ENCODE peak calls at places on chromosome 1, in six cellular contexts. Z is NB4, Q is astrocyte of the spinal cord, U is mucosa of descending colon, N is BE2C, S is skeletal muscle cell. P is an unnamed sample.

GRCh38 chr1:59738591-59739015 is 76.1 kb upstream of the HOOK1 start:
- DNase-seq in Z (no peak), Q (peak; percentile 89), U (no peak), N (no peak), S (peak; percentile 48), P (no peak)

GRCh38 chr1:207336559-207337467 is 15.3 kb downstream of the CD55 start:
- DNase-seq in Z (peak; percentile 15), Q (peak; percentile 79), U (no peak), N (no peak), S (peak; percentile 75), P (peak; percentile 48)

GRCh38 chr1:2974701-2975301 is 46.5 kb upstream of the ACTRT2 start:
- DNase-seq in Z (no peak), Q (no peak), U (no peak), N (no peak), S (no peak), P (no peak)

GRCh38 chr1:26697978-26698849 is 2.4 kb downstream of the ARID1A start:
- DNase-seq in Z (peak; percentile 83), Q (peak; percentile 95), U (peak; percentile 67), N (peak; percentile 36), S (peak; percentile 91), P (peak; percentile 96)

GRCh38 chr1:56506314-56506743 is 73.0 kb downstream of the PLPP3 start:
- DNase-seq in Z (peak; percentile 62), Q (no peak), U (peak; percentile 73), N (peak; percentile 42), S (no peak), P (no peak)

GRCh38 chr1:59815892-59816291 is 1.1 kb downstream of the HOOK1 start:
- DNase-seq in Z (no peak), Q (no peak), U (no peak), N (no peak), S (no peak), P (no peak)

GRCh38 chr1:227999056-227999930 is 7.5 kb upstream of the WNT3A start:
- DNase-seq in Z (peak; percentile 78), Q (peak; percentile 34), U (peak; percentile 77), N (peak; percentile 77), S (no peak), P (peak; percentile 16)

GRCh38 chr1:212565571-212566305 is 42.8 kb upstream of the ATF3 start:
- DNase-seq in Z (no peak), Q (no peak), U (no peak), N (no peak), S (no peak), P (no peak)

GRCh38 chr1:154741747-154742495 is 128.2 kb downstream of the KCNN3 start:
- DNase-seq in Z (no peak), Q (no peak), U (no peak), N (no peak), S (no peak), P (no peak)

GRCh38 chr1:242146640-242147039 is 147.7 kb upstream of the MAP1LC3C start:
- DNase-seq in Z (peak; percentile 79), Q (no peak), U (no peak), N (no peak), S (no peak), P (no peak)

GRCh38 chr1:9129391-9130041 is 614 bp upstream of the GPR157 start:
- DNase-seq in Z (peak; percentile 82), Q (peak; percentile 50), U (peak; percentile 97), N (peak; percentile 76), S (no peak), P (no peak)

GRCh38 chr1:29513357-29513756 is 277.0 kb downstream of the PTPRU start:
- DNase-seq in Z (peak; percentile 45), Q (peak; percentile 66), U (no peak), N (peak; percentile 75), S (no peak), P (peak; percentile 19)

GRCh38 chr1:68178821-68179490 is 53.4 kb downstream of the WLS start:
- DNase-seq in Z (no peak), Q (peak; percentile 80), U (no peak), N (no peak), S (no peak), P (no peak)

GRCh38 chr1:165703648-165704047 is 5.3 kb upstream of the ALDH9A1 start:
- DNase-seq in Z (no peak), Q (no peak), U (no peak), N (no peak), S (no peak), P (no peak)

GRCh38 chr1:232868793-232869491 is 63.7 kb downstream of the MAP10 start:
- DNase-seq in Z (peak; percentile 52), Q (peak; percentile 95), U (no peak), N (peak; percentile 77), S (peak; percentile 75), P (no peak)

GRCh38 chr1:184214128-184214527 is 162.6 kb downstream of the TSEN15 start:
- DNase-seq in Z (no peak), Q (no peak), U (no peak), N (no peak), S (no peak), P (no peak)

GRCh38 chr1:213690341-213690917 is 297.3 kb upstream of the PROX1 start:
- DNase-seq in Z (no peak), Q (no peak), U (no peak), N (no peak), S (no peak), P (no peak)

GRCh38 chr1:45820173-45820572 is 16.8 kb downstream of the MAST2 start:
- DNase-seq in Z (no peak), Q (no peak), U (no peak), N (no peak), S (no peak), P (no peak)

GRCh38 chr1:51240096-51240495 is 4.0 kb downstream of the RNF11 start:
- DNase-seq in Z (no peak), Q (no peak), U (no peak), N (no peak), S (no peak), P (no peak)
- H3K4me3 ChIP-seq in Z (no peak overlapping the region), Q (no peak overlapping the region), U (no peak overlapping the region), N (no peak overlapping the region), S (no peak overlapping the region), P (no peak overlapping the region)

GRCh38 chr1:215005078-215005477 is 77.5 kb upstream of the KCNK2 start:
- DNase-seq in Z (no peak), Q (no peak), U (no peak), N (peak; percentile 37), S (no peak), P (no peak)
- H3K4me3 ChIP-seq in Z (no peak overlapping the region), Q (no peak overlapping the region), U (no peak overlapping the region), N (no peak overlapping the region), S (no peak overlapping the region), P (no peak overlapping the region)

GRCh38 chr1:8022395-8023286 is 3.5 kb downstream of the ERRFI1 start:
- DNase-seq in Z (no peak), Q (peak; percentile 19), U (no peak), N (no peak), S (no peak), P (no peak)
- H3K4me3 ChIP-seq in Z (no peak overlapping the region), Q (peak overlapping the region; percentile 92), U (no peak overlapping the region), N (no peak overlapping the region), S (peak overlapping the region; percentile 86), P (no peak overlapping the region)

GRCh38 chr1:39653546-39654031 is 14.1 kb upstream of the HEYL start:
- DNase-seq in Z (peak; percentile 75), Q (peak; percentile 80), U (peak; percentile 73), N (peak; percentile 67), S (no peak), P (no peak)
- H3K4me3 ChIP-seq in Z (no peak overlapping the region), Q (no peak overlapping the region), U (no peak overlapping the region), N (no peak overlapping the region), S (no peak overlapping the region), P (no peak overlapping the region)

DNA sequence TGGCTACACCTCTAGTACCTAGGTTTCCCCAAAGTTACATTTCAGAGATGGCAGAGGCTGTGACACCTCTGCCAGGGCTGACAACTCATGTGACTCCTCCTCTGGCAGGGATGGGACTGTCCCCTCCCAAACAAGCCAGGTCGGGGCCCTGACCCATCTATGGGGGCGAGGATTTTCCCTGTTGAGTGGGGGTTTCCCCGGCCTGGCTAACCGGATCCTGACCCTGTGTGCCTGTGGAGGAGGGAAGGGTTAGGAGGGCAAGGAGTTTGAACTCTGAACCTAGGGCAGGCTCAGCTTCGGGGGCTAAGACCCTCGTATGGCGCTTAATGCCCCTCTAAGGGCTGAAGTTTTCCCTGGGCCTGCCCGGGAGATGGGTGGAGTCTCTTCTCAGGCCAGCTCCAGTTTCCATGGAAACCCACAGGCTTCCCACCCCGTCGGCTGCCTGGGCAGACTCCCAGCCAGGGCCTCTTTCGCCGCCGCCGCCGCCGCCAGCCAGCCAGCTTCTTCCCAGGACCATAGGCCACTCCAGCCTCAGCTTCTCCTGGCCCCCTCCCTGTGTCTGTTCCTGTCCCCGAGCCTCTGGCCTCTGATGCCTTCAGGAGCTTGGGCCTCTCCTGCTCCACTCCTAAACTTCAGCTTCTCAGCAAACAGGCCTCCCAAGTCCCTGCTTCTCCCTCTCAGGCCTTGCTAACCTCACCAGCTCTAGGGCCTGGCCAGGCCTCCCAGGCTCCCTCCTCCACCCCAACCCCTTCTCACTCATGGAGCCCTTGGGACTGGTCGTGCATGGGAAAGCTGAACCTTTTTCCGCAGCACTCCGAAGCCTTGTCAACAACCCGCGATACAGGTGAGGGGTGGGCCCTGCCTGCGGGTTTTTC is at the start of gene BTBD19:
- DNase-seq in Z (no peak), Q (peak; percentile 96), U (peak; percentile 76), N (peak; percentile 73), S (peak; percentile 76), P (no peak)
- H3K4me3 ChIP-seq in Z (peak within 1 kb of the TSS; percentile 33), Q (peak within 1 kb of the TSS; percentile 47), U (no peak within 1 kb of the TSS), N (peak within 1 kb of the TSS; percentile 8), S (peak within 1 kb of the TSS; percentile 49), P (peak within 1 kb of the TSS; percentile 36)

GRCh38 chr1:204073837-204074273 is 940 bp downstream of the SOX13 start:
- DNase-seq in Z (no peak), Q (no peak), U (no peak), N (no peak), S (no peak), P (no peak)

GRCh38 chr1:204075890-204076837 is 3.2 kb downstream of the SOX13 start:
- DNase-seq in Z (no peak), Q (no peak), U (no peak), N (no peak), S (no peak), P (no peak)

GRCh38 chr1:204072951-204073836 is at the start of gene SOX13:
- DNase-seq in Z (peak; percentile 21), Q (peak; percentile 90), U (peak; percentile 91), N (peak; percentile 70), S (peak; percentile 75), P (peak; percentile 54)

GRCh38 chr1:204075116-204075636 is 2.3 kb downstream of the SOX13 start:
- DNase-seq in Z (no peak), Q (no peak), U (peak; percentile 78), N (no peak), S (no peak), P (no peak)

DNA sequence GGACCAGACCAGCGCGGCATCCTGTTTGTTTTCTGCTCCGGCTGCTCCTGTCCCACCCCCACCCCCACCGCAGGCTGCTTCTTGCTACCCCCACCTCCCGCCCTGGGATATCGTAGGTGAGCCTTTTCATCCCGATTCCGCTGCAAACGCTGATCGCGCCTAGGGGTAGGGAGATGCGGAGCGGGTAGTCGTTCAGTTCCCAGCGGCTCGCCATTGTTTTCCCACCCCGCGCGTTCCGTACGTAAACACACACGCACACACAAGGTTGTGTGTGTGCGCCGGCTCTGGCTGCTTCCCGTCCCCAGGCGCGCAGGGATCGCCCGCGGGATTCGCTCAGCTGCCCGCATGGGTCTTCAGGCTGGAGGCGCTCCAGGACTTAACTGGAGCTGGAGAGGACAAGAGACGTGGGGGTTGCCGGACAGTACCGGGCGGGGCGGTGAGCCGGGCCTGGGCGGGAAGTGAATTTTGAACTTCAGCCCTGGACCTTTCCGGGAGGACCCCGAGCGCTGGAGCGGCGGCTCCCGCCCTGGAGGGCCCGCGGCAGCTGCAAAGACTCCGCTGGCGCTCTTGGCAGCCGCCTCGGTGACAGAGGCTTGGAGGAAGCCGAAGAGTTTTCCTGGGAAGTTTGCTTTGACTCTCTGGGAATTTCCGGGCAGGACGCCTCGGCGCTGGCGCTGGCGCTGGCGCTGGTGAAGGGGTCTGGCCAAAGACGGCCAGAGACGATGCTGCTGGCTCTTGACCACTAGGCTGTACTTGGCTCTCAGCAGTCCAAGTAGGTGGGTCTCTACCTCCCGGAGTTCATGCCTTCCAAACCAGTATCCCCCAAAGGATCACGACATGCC is 1.6 kb downstream of the SOX13 start:
- DNase-seq in Z (no peak), Q (peak; percentile 59), U (peak; percentile 86), N (peak; percentile 48), S (no peak), P (no peak)
- H3K4me3 ChIP-seq in Z (no peak overlapping the region), Q (peak overlapping the region; percentile 59), U (peak overlapping the region; percentile 46), N (peak overlapping the region; percentile 47), S (peak overlapping the region; percentile 84), P (peak overlapping the region; percentile 76)